ENCODE peak calls at places on chromosomes 3 and 15, in four cellular contexts. N, J, Q and P are unnamed samples.

GRCh38 chr3:188900421-188900941 is 271.3 kb upstream of the TPRG1 start:
- DNase-seq in Q (no peak), N (peak), J (no peak), P (peak)

GRCh38 chr15:20356444-20357138 is 185.0 kb downstream of the GOLGA6L6 start:
- DNase-seq in N (no peak), Q (no peak), J (peak), P (no peak)

GRCh38 chr15:77069521-77070121 is 1.3 kb downstream of the TSPAN3 start:
- DNase-seq in N (no peak), J (no peak), Q (no peak), P (peak)

GRCh38 chr15:65286069-65286703 is 497 bp downstream of the PARP16 start:
- DNase-seq in J (peak), N (no peak), Q (no peak), P (peak)

GRCh38 chr3:70824785-70825184 is 512.3 kb upstream of the MDFIC2 start:
- DNase-seq in N (peak), Q (no peak), J (no peak), P (peak)

GRCh38 chr15:59539799-59540198 is 71.8 kb upstream of the GCNT3 start:
- DNase-seq in Q (no peak), J (no peak), N (no peak), P (no peak)

GRCh38 chr3:9349321-9350117 is 13.3 kb upstream of the THUMPD3 start:
- DNase-seq in Q (no peak), J (no peak), N (peak), P (peak)

GRCh38 chr15:40249477-40250303 is 10.8 kb downstream of the PAK6 start:
- DNase-seq in N (peak), Q (no peak), J (no peak), P (no peak)

GRCh38 chr3:40546811-40547210 is 22.1 kb downstream of the ZNF621 start:
- DNase-seq in J (no peak), Q (no peak), N (peak), P (no peak)

GRCh38 chr3:149581248-149581647 is 76.6 kb downstream of the WWTR1 start:
- DNase-seq in N (no peak), Q (no peak), J (no peak), P (no peak)

GRCh38 chr3:4320453-4320852 is 17.3 kb downstream of the SETMAR start:
- DNase-seq in N (no peak), J (no peak), Q (no peak), P (peak)

GRCh38 chr3:184016820-184017671 is 638 bp downstream of the ABCC5 start:
- DNase-seq in J (peak), Q (no peak), N (peak), P (peak)

GRCh38 chr3:189537135-189537534 is 94.1 kb upstream of the TP63 start:
- DNase-seq in N (no peak), Q (no peak), J (no peak), P (no peak)

GRCh38 chr3:166205158-166205557 is 367.9 kb upstream of the BCHE start:
- DNase-seq in N (no peak), Q (no peak), J (no peak), P (no peak)

DNA sequence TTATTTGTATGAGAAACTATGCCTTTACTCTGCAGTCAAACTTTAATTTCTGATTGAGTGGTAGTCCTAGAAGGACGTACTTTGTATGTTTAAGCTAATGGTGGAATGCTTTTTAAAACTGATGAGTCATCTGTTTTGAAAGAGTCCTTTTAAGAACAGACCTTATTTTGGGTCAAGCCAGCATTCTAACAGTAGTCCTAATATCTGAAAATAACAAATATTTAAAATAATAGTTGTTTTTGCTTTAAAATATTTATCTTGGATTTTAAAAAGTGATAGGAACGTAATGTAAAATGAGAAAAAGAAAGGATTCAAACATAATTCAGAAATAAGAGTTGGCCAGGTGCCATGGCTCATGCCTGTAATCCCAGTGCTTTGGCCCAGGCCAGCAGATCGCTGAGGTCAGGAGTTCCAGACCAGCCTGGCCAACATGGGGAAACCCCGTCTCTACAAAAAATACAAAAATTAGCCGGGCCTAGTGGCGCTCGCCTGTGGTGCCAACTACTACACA is 1.3 kb upstream of the LRRC58 start:
- DNase-seq in Q (no peak), J (peak), N (peak), P (peak)
- TF ChIP-seq FOS in Q (no peak), J (no peak), N (peak), P (no peak)

GRCh38 chr3:168248383-168249047 is 152.8 kb upstream of the GOLIM4 start:
- DNase-seq in N (peak), Q (no peak), J (no peak), P (peak)
- H3K4me3 ChIP-seq in N (peak), Q (peak), J (no peak), P (peak)

GRCh38 chr3:99747915-99748314 is 69.7 kb upstream of the CMSS1 start:
- DNase-seq in Q (no peak), N (peak), J (no peak), P (peak)
- TF ChIP-seq FOS in Q (no peak), N (no peak), J (no peak), P (no peak)

GRCh38 chr15:98875309-98875708 is 132.3 kb downstream of the PGPEP1L start:
- DNase-seq in Q (no peak), N (peak), J (no peak), P (no peak)

GRCh38 chr15:98874773-98875172 is 132.8 kb downstream of the PGPEP1L start:
- DNase-seq in N (no peak), Q (no peak), J (no peak), P (no peak)

GRCh38 chr15:98872777-98873176 is 134.8 kb downstream of the PGPEP1L start:
- DNase-seq in Q (no peak), N (no peak), J (no peak), P (no peak)

GRCh38 chr15:98874359-98874758 is 133.2 kb downstream of the PGPEP1L start:
- DNase-seq in J (no peak), Q (no peak), N (no peak), P (no peak)

DNA sequence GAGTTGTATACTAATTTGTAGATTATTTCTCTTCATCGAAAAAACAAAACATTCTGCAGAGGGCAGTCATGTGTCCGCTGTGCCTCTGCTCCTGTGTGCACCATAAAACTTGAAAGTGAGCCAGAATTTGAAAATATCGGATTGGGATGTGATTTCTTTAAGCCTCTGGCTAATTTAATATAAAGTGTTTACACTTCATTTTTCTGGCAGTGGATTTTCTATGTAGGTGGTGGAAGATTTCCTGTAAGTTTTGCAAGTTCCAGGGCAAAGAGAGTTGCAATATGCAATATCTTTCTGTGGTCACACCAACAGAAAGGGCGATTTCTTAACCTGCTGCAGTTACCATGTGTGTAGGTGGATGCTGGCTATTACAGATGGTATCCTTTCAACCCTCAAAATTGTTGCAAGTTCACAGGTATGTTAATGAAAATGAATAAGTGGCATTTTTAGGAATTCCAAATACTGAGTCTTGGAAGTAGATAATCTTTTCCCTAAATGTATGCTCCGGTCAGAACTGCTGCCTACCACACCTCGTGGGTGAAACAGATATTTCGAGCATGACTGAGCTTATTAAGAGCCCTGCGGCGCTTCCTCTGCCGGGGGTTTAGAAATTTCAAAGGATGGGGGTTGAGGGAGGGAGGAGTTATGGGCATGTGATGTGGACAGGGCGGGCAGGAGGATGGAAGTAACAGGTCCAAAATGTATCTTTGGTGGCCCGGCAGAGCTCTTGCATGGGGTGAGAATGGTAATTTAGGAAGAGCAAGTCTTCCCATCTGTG is 134.0 kb downstream of the PGPEP1L start:
- DNase-seq in Q (no peak), J (no peak), N (peak), P (no peak)
- H3K4me3 ChIP-seq in Q (no peak), J (no peak), N (peak), P (no peak)

GRCh38 chr3:196408565-196409300 is 23.5 kb downstream of the UBXN7 start:
- DNase-seq in J (no peak), N (no peak), Q (no peak), P (no peak)
- TF ChIP-seq FOS in J (no peak), N (no peak), Q (no peak), P (no peak)

GRCh38 chr15:71657141-71657540 is 153.2 kb upstream of the NR2E3 start:
- DNase-seq in Q (no peak), J (no peak), N (no peak), P (no peak)

GRCh38 chr15:71659730-71660067 is 150.7 kb upstream of the NR2E3 start:
- DNase-seq in Q (no peak), N (peak), J (no peak), P (no peak)

GRCh38 chr15:71658827-71659729 is 151.3 kb upstream of the NR2E3 start:
- DNase-seq in Q (no peak), J (no peak), N (no peak), P (no peak)

GRCh38 chr15:71656425-71656824 is 153.9 kb upstream of the NR2E3 start:
- DNase-seq in J (no peak), Q (no peak), N (no peak), P (no peak)

DNA sequence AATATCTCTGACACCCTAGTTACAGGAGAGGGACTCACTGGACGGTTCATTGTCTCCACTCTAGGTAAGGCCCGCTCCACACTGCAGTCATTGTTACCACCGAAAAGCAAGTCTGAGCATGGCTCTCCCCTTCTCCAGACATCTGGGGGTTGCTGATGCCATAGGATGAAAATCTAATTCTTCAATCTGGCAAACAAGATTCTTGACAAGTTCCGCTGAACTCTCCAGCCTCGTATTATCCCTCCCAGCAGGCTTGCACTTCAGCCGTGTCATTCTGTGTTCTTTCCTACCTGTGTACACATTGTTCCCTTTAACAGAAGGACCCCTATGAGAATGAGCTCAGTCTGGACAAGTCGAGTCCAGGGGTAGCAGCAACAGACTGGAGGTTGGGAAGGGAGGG is 152.3 kb upstream of the NR2E3 start:
- DNase-seq in Q (no peak), N (no peak), J (no peak), P (no peak)
- H3K4me3 ChIP-seq in Q (no peak), N (no peak), J (no peak), P (no peak)

GRCh38 chr3:128052831-128053419 is 688 bp downstream of the SEC61A1 start:
- DNase-seq in N (no peak), J (no peak), Q (no peak), P (peak)

GRCh38 chr3:128056258-128056657 is 4.0 kb downstream of the SEC61A1 start:
- DNase-seq in Q (no peak), N (no peak), J (no peak), P (no peak)

GRCh38 chr3:128053614-128054013 is 1.4 kb downstream of the SEC61A1 start:
- DNase-seq in J (no peak), N (no peak), Q (no peak), P (peak)

GRCh38 chr3:128051837-128052766 is at the start of gene SEC61A1:
- DNase-seq in N (peak), Q (peak), J (peak), P (peak)

DNA sequence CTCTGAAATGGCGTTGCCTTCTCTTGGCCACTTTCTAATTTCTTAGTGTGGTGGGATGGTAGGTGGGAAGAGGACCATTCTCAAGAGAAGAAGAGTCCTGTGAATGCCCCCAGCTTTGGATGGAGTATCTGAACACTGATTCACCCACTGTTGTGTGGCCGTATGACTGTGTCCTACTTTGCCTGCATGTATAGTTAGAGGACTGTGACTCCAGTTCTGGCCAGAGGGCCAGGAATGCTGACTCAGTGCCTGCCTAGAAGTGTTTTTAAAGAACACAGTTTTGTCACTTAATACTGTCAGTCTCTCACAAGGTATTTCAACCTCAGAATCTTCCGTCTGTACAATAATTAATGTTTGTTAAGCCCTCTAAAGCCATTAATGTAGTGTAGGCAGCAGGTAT is 2.1 kb downstream of the SEC61A1 start:
- DNase-seq in J (peak), Q (no peak), N (peak), P (peak)
- TF ChIP-seq FOS in J (no peak), Q (no peak), N (peak), P (no peak)

DNA sequence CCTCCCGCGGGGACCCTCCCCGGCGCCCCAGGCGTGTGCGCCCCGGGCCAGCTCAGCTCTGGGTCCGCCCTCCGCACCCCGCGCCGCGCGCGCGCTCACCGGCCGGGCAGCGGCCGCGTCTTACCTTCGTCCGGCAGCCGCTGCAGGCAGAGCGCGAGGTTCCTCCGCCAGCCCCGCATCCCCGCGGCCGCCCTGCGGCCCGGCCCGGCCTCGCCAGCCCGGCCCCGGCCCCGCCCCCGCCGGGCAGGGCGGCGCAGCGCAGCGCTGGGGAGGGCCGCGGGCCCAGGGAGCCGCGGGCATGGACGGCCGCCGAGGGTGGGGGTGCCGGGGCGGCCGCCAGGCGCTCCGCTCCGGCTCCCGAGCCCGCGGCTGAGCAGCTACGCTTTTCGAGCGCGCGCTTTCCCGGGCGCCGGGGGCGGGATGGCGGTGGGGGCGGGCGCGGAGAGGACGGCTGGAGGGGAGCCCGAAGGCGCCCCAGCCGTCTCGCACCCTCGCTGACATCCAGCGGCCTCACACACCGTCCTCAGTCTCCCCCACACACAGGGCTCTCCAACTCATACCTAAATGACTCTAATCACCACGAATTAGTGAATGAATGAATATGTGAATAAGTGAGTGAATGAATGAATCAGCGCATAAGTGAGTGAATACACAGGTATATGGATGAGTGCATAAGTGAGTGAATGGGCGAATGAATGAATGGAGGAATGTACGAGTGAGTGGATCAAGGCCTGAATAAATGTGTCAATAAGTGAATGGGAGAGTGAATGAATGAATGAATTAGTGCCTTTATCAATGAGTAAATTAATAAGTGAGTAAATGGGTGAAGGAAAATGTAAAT is 48.5 kb upstream of the CCDC174 start:
- DNase-seq in Q (no peak), N (no peak), J (no peak), P (no peak)
- H3K4me3 ChIP-seq in Q (no peak), N (no peak), J (no peak), P (no peak)